ENCODE peak calls at places on chromosomes 5 and 9, in four cellular contexts. U is stimulated activated CD8-positive, alpha-beta memory T cell treated with anti-CD3 and anti-CD28 coated beads, Interleukin-4, amount 100 ng/mL, for 1 hour; J is foreskin keratinocyte; R is right cardiac atrium. X is an unnamed sample.

GRCh38 chr9:114156658-114157421 is 1.5 kb downstream of the COL27A1 start:
- DNase-seq in U (no peak), J (peak; percentile 65), R (peak; percentile 62), X (peak; percentile 19)

GRCh38 chr5:34534237-34535108 is 121.7 kb upstream of the RAI14 start:
- DNase-seq in U (no peak), J (peak; percentile 75), R (no peak), X (peak; percentile 24)

GRCh38 chr5:142023836-142024235 is 11.0 kb upstream of the GNPDA1 start:
- DNase-seq in U (no peak), J (no peak), R (no peak), X (no peak)

GRCh38 chr5:82159014-82159413 is 119.1 kb downstream of the RPS23 start:
- DNase-seq in U (no peak), J (peak; percentile 68), R (no peak), X (peak; percentile 24)

GRCh38 chr5:73431204-73431851 is 17.2 kb downstream of the FOXD1 start:
- DNase-seq in U (no peak), J (no peak), R (no peak), X (no peak)

GRCh38 chr5:103014983-103015382 is 105.0 kb downstream of the GIN1 start:
- DNase-seq in U (no peak), J (no peak), R (no peak), X (no peak)

GRCh38 chr5:77560677-77561263 is 68.7 kb upstream of the WDR41 start:
- DNase-seq in U (no peak), J (no peak), R (no peak), X (peak; percentile 68)

GRCh38 chr5:145787507-145787906 is 47.6 kb downstream of the PRELID2 start:
- DNase-seq in U (no peak), J (no peak), R (no peak), X (no peak)

GRCh38 chr5:110590187-110590586 is 136.3 kb downstream of the TMEM232 start:
- DNase-seq in U (no peak), J (no peak), R (no peak), X (peak; percentile 33)

GRCh38 chr5:88269222-88269771 is 652 bp upstream of the TMEM161B start:
- DNase-seq in U (no peak), J (peak; percentile 23), R (no peak), X (peak; percentile 9)

GRCh38 chr9:124352616-124353015 is 62.6 kb downstream of the PSMB7 start:
- DNase-seq in U (no peak), J (no peak), R (no peak), X (no peak)

GRCh38 chr9:87818308-87818707 is 64.4 kb upstream of the SPATA31E1 start:
- DNase-seq in U (no peak), J (no peak), R (no peak), X (no peak)

GRCh38 chr9:95091574-95091970 is 225.9 kb downstream of the FANCC start:
- DNase-seq in U (no peak), J (no peak), R (no peak), X (no peak)

GRCh38 chr9:97633859-97634485 is 351 bp downstream of the NCBP1 start:
- DNase-seq in U (no peak), J (peak; percentile 15), R (no peak), X (peak; percentile 16)

GRCh38 chr5:110852053-110852452 is 113.2 kb downstream of the SLC25A46 start:
- DNase-seq in U (no peak), J (no peak), R (no peak), X (peak; percentile 29)

GRCh38 chr9:83992407-83992806 is 11.8 kb downstream of the RMI1 start:
- DNase-seq in U (no peak), J (no peak), R (no peak), X (peak; percentile 24)

GRCh38 chr5:74643160-74643562 is 2.6 kb upstream of the ENC1 start:
- DNase-seq in U (no peak), J (peak; percentile 93), R (peak; percentile 33), X (peak; percentile 61)

GRCh38 chr5:43227655-43228054 is 35.6 kb downstream of the NIM1K start:
- DNase-seq in U (no peak), J (no peak), R (no peak), X (peak; percentile 62)

GRCh38 chr9:9337129-9337528 is 1275.7 kb downstream of the PTPRD start:
- DNase-seq in U (no peak), J (no peak), R (no peak), X (no peak)

GRCh38 chr9:2723666-2724065 is 6.4 kb downstream of the KCNV2 start:
- DNase-seq in U (no peak), J (no peak), R (no peak), X (no peak)

GRCh38 chr5:168313596-168314204 is 22.3 kb downstream of the WWC1 start:
- DNase-seq in U (no peak), J (no peak), R (no peak), X (no peak)

GRCh38 chr5:38022621-38023020 is 182.8 kb upstream of the GDNF start:
- DNase-seq in U (no peak), J (no peak), R (no peak), X (no peak)

GRCh38 chr9:111902396-111903147 is 6.0 kb downstream of the UGCG start:
- DNase-seq in U (no peak), J (no peak), R (no peak), X (peak; percentile 66)

GRCh38 chr5:56388229-56389065 is 155.3 kb upstream of the ANKRD55 start:
- DNase-seq in U (no peak), J (no peak), R (no peak), X (no peak)

GRCh38 chr5:143541943-143542797 is 138.7 kb upstream of the NR3C1 start:
- DNase-seq in U (no peak), J (peak; percentile 44), R (no peak), X (no peak)

GRCh38 chr5:13957032-13957645 is 12.7 kb upstream of the DNAH5 start:
- DNase-seq in U (no peak), J (peak; percentile 28), R (no peak), X (peak; percentile 71)

GRCh38 chr5:34771076-34771475 is 67.9 kb upstream of the TTC23L start:
- DNase-seq in U (no peak), J (no peak), R (no peak), X (no peak)

GRCh38 chr5:116658141-116658540 is 83.5 kb upstream of the SEMA6A start:
- DNase-seq in U (no peak), J (peak; percentile 66), R (no peak), X (no peak)

GRCh38 chr5:17148481-17148880 is 69.0 kb upstream of the BASP1 start:
- DNase-seq in U (no peak), J (no peak), R (no peak), X (no peak)

X was measured in lung microvascular endothelial cell.